ENCODE peak calls at places on chromosomes 13 and 19, in nine cellular contexts. X is right cardiac atrium; S is C1 segment of cervical spinal cord; N is stimulated activated naive CD4-positive, alpha-beta T cell; T is cardiac fibroblast; Q is heart left ventricle; O is HFF-Myc; G is amygdala; P is fibroblast of the conjunctiva. B is an unnamed sample.

GRCh38 chr19:4120933-4121612 is 2.8 kb downstream of the MAP2K2 start:
- DNase-seq in Q (no peak), N (no peak), P (no peak), X (no peak), S (no peak), G (no peak), T (no peak), O (no peak), B (no peak)

GRCh38 chr13:48542581-48543341 is 9.9 kb upstream of the RCBTB2 start:
- DNase-seq in S (peak; percentile 61), N (no peak), X (peak; percentile 75), O (no peak), T (peak; percentile 63), Q (peak; percentile 66), G (peak; percentile 25), P (no peak), B (no peak)

GRCh38 chr13:23848019-23848418 is 41.2 kb downstream of the MIPEP start:
- DNase-seq in S (no peak), G (no peak), P (no peak), Q (no peak), T (no peak), X (no peak), O (no peak), N (no peak), B (peak; percentile 16)

GRCh38 chr19:13318190-13318589 is 168.0 kb downstream of the IER2 start:
- DNase-seq in G (no peak), P (no peak), T (no peak), O (no peak), Q (no peak), S (peak; percentile 2), X (no peak), N (no peak), B (no peak)

GRCh38 chr13:100528353-100528752 is 60.2 kb downstream of the GGACT start:
- DNase-seq in G (no peak), S (no peak), Q (no peak), X (no peak), P (no peak), O (no peak), T (no peak), N (no peak), B (no peak)

GRCh38 chr19:40721936-40722661 is 5.2 kb downstream of the ITPKC start:
- DNase-seq in T (peak; percentile 41), O (no peak), Q (peak; percentile 24), G (no peak), S (no peak), N (no peak), X (no peak), P (no peak), B (no peak)

GRCh38 chr19:33797821-33798633 is 1.4 kb downstream of the KCTD15 start:
- DNase-seq in O (no peak), T (peak; percentile 66), P (no peak), G (no peak), X (peak; percentile 89), N (no peak), S (no peak), Q (peak; percentile 80), B (peak; percentile 85)

GRCh38 chr13:33132644-33133440 is 116.6 kb downstream of the KL start:
- DNase-seq in P (peak; percentile 65), Q (no peak), O (no peak), G (no peak), S (no peak), N (no peak), X (no peak), T (peak; percentile 64), B (no peak)

GRCh38 chr13:94079876-94080275 is 399.6 kb downstream of the DCT start:
- DNase-seq in S (no peak), Q (no peak), T (peak; percentile 54), G (no peak), P (peak; percentile 56), O (no peak), X (no peak), N (no peak), B (peak; percentile 53)

GRCh38 chr19:50796128-50796633 is 6.0 kb downstream of the ACP4 start:
- DNase-seq in Q (no peak), P (no peak), O (no peak), S (no peak), X (no peak), N (no peak), G (no peak), T (no peak), B (no peak)

GRCh38 chr13:45350152-45350551 is 9.2 kb upstream of the TPT1 start:
- DNase-seq in O (no peak), S (no peak), T (no peak), Q (no peak), G (no peak), X (no peak), P (no peak), N (no peak), B (no peak)

GRCh38 chr13:94177041-94177440 is 302.4 kb downstream of the DCT start:
- DNase-seq in S (no peak), Q (no peak), T (peak; percentile 23), O (no peak), P (no peak), G (no peak), X (no peak), N (no peak), B (no peak)

GRCh38 chr19:18520848-18521691 is 800 bp downstream of the ELL start:
- DNase-seq in O (no peak), X (peak; percentile 71), Q (no peak), N (peak; percentile 32), G (no peak), S (peak; percentile 39), T (no peak), P (no peak), B (peak; percentile 25)

GRCh38 chr19:17026041-17026658 is 460 bp downstream of the CPAMD8 start:
- DNase-seq in G (no peak), O (no peak), X (no peak), T (no peak), Q (no peak), S (no peak), P (no peak), N (no peak), B (no peak)

GRCh38 chr19:19382118-19382517 is 23.4 kb upstream of the GATAD2A start:
- DNase-seq in O (no peak), G (no peak), P (no peak), X (no peak), Q (no peak), T (no peak), S (no peak), N (no peak), B (no peak)

GRCh38 chr13:84607614-84608013 is 725.3 kb upstream of the SLITRK1 start:
- DNase-seq in N (no peak), Q (no peak), G (no peak), O (peak; percentile 1), S (no peak), X (peak; percentile 46), P (peak; percentile 72), T (peak; percentile 53), B (peak; percentile 74)

GRCh38 chr13:91122766-91123165 is 224.7 kb upstream of the MIR17HG start:
- DNase-seq in N (no peak), T (no peak), Q (no peak), P (no peak), G (no peak), X (no peak), O (no peak), S (no peak), B (no peak)

GRCh38 chr13:112975401-112975939 is 6.5 kb downstream of the MCF2L start:
- DNase-seq in N (no peak), X (no peak), T (no peak), S (no peak), G (no peak), P (no peak), Q (peak; percentile 33), O (no peak), B (no peak)

GRCh38 chr19:1825909-1826556 is 14.0 kb upstream of the ATP8B3 start:
- DNase-seq in S (peak; percentile 20), X (peak; percentile 93), O (no peak), P (peak; percentile 37), N (peak; percentile 73), T (peak; percentile 74), G (peak; percentile 50), Q (peak; percentile 87), B (peak; percentile 94)

GRCh38 chr13:30222253-30222652 is 85.1 kb downstream of the KATNAL1 start:
- DNase-seq in S (no peak), Q (no peak), X (no peak), T (no peak), O (no peak), N (no peak), G (no peak), P (no peak), B (no peak)

GRCh38 chr13:113413898-113414282 is 39.4 kb downstream of the ADPRHL1 start:
- DNase-seq in X (peak; percentile 75), T (no peak), Q (peak; percentile 64), G (no peak), O (no peak), P (no peak), N (no peak), S (no peak), B (peak; percentile 60)

GRCh38 chr19:34639491-34640085 is 37.4 kb downstream of the SCGB2B2 start:
- DNase-seq in X (peak; percentile 50), G (peak; percentile 31), T (peak; percentile 81), O (peak; percentile 12), S (no peak), P (peak; percentile 35), Q (peak; percentile 37), N (peak; percentile 53), B (peak; percentile 68)

GRCh38 chr13:113120300-113121182 is 2.1 kb upstream of the F10 start:
- DNase-seq in S (no peak), P (no peak), Q (no peak), G (no peak), O (no peak), N (no peak), X (no peak), T (no peak), B (no peak)

GRCh38 chr19:17075035-17075859 is at the start of the genes HAUS8 and MYO9B:
- DNase-seq in T (peak; percentile 100), Q (peak; percentile 100), O (peak; percentile 96), G (peak; percentile 100), S (peak; percentile 99), X (peak; percentile 100), P (peak; percentile 99), N (peak; percentile 99), B (peak; percentile 99)

GRCh38 chr13:27923794-27924528 is 4.2 kb downstream of the PDX1 start:
- DNase-seq in T (no peak), S (no peak), G (no peak), X (peak; percentile 47), Q (no peak), O (no peak), P (no peak), N (no peak), B (no peak)

GRCh38 chr13:110546389-110546788 is 15.1 kb downstream of the RAB20 start:
- DNase-seq in G (no peak), T (no peak), S (no peak), X (no peak), Q (no peak), P (no peak), N (no peak), O (no peak), B (no peak)

GRCh38 chr19:18804139-18804601 is 13.1 kb upstream of the COMP start:
- DNase-seq in S (no peak), N (no peak), X (no peak), T (no peak), O (no peak), G (no peak), P (no peak), Q (no peak), B (no peak)

GRCh38 chr13:51760592-51760991 is 43.4 kb downstream of the DHRS12 start:
- DNase-seq in N (no peak), S (peak; percentile 30), X (no peak), G (peak; percentile 80), P (peak; percentile 76), Q (no peak), T (no peak), O (no peak), B (no peak)

GRCh38 chr19:57830071-57830602 is at the start of gene ZNF587B:
- DNase-seq in G (peak; percentile 53), X (peak; percentile 93), P (peak; percentile 42), N (peak; percentile 30), O (peak; percentile 65), Q (peak; percentile 79), T (peak; percentile 90), S (peak; percentile 9), B (no peak)

GRCh38 chr13:34678154-34678553 is 263.9 kb upstream of the NBEA start:
- DNase-seq in Q (no peak), G (no peak), X (no peak), O (no peak), N (no peak), T (peak; percentile 39), P (peak; percentile 2), S (no peak), B (no peak)

B was measured in GM03348.